ENCODE peak calls at places on chromosome 15, in four cellular contexts. One of them, this sample, is unnamed.

GRCh38 chr15:57440799-57441198 is 64.5 kb downstream of the CGNL1 start:
- DNase-seq in HL-60: no peak
- DNase-seq in GM12878: no peak
- DNase-seq in K562: no peak
- DNase-seq in this sample: no peak

GRCh38 chr15:26260517-26261133 is 397.5 kb upstream of the ATP10A start:
- DNase-seq in GM12878: no peak
- DNase-seq in K562: peak; percentile 41
- DNase-seq in HL-60: peak; percentile 5
- DNase-seq in this sample: peak; percentile 16

GRCh38 chr15:80072285-80072684 is 12.8 kb downstream of the ZFAND6 start:
- DNase-seq in K562: peak; percentile 76
- DNase-seq in GM12878: peak; percentile 83
- DNase-seq in HL-60: peak; percentile 69
- DNase-seq in this sample: no peak

GRCh38 chr15:49847937-49848823 is 227.3 kb downstream of the DTWD1 start:
- DNase-seq in K562: no peak
- DNase-seq in HL-60: no peak
- DNase-seq in GM12878: no peak
- DNase-seq in this sample: no peak

GRCh38 chr15:74781673-74782595 is at the start of gene CSK:
- DNase-seq in K562: peak; percentile 94
- DNase-seq in GM12878: no peak
- DNase-seq in HL-60: peak; percentile 58
- DNase-seq in this sample: peak; percentile 79

GRCh38 chr15:75335705-75336355 is at the start of gene COMMD4:
- DNase-seq in K562: peak; percentile 81
- DNase-seq in HL-60: peak; percentile 80
- DNase-seq in GM12878: no peak
- DNase-seq in this sample: peak; percentile 61

GRCh38 chr15:58393196-58393790 is 38.5 kb upstream of the LIPC start:
- DNase-seq in GM12878: no peak
- DNase-seq in HL-60: no peak
- DNase-seq in K562: no peak
- DNase-seq in this sample: no peak

GRCh38 chr15:39255760-39256159 is 325.1 kb upstream of the THBS1 start:
- DNase-seq in GM12878: no peak
- DNase-seq in HL-60: no peak
- DNase-seq in K562: no peak
- DNase-seq in this sample: no peak

GRCh38 chr15:96412919-96413231 is 82.4 kb downstream of the NR2F2 start:
- DNase-seq in K562: no peak
- DNase-seq in GM12878: no peak
- DNase-seq in HL-60: no peak
- DNase-seq in this sample: no peak

GRCh38 chr15:37823601-37824275 is 110.7 kb upstream of the TMCO5A start:
- DNase-seq in GM12878: no peak
- DNase-seq in K562: no peak
- DNase-seq in HL-60: no peak
- DNase-seq in this sample: no peak

GRCh38 chr15:66733976-66734375 is 31.9 kb downstream of the SMAD6 start:
- DNase-seq in HL-60: no peak
- DNase-seq in K562: no peak
- DNase-seq in GM12878: no peak
- DNase-seq in this sample: no peak

GRCh38 chr15:66737243-66738010 is 35.4 kb downstream of the SMAD6 start:
- DNase-seq in K562: no peak
- DNase-seq in HL-60: no peak
- DNase-seq in GM12878: no peak
- DNase-seq in this sample: no peak

GRCh38 chr15:66738116-66738515 is 36.1 kb downstream of the SMAD6 start:
- DNase-seq in HL-60: no peak
- DNase-seq in GM12878: no peak
- DNase-seq in K562: no peak
- DNase-seq in this sample: no peak

GRCh38 chr15:66735909-66736305 is 33.9 kb downstream of the SMAD6 start:
- DNase-seq in K562: no peak
- DNase-seq in HL-60: no peak
- DNase-seq in GM12878: no peak
- DNase-seq in this sample: no peak

DNA sequence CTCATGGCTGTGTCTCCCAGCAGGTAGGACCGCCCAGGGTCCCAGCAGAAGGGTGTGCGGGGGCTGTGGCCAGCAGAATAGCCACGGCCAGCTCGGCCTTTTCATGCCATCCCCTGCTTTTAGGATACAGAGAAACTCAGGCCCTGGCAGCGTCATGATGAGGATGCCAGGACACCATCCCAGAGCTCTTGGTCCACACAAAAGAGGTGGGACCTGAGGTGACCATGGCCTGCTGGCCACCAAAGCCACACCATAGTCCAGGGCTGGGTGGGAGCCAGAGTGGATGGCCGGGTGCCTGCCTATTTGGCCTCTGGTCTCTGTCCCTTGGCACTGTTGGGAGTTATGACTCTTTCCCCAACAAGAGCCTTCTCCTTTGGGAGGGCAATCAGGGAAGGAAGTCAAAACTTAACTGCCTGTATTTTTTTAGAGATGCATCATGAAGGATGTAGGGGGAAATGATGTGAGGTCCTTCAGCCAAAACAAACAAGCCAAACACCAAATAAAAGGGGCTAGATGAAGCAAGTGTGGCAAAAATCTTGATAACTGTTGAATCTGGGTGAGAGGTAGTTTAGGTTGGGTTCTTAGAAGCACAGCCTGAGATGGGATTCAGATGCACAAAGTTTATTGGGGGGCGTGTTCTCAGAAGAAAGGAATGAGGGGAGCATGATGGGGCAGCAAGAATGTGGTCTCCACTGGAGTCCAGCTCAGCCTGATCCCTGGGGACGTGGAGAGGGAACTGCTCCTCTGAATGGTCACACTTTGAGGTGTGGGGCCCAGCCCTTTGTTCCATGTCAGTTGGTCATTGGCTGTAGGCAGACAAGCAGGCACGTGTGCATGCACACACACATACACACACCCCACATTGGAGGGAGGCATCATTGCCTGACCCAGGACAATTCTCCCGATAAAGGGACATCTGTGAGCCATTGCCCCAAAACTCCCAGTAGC is 33.2 kb downstream of the SMAD6 start:
- DNase-seq in GM12878: no peak
- DNase-seq in K562: no peak
- DNase-seq in HL-60: no peak
- DNase-seq in this sample: no peak
- TF ChIP-seq SPI1 in GM12878: no peak
- TF ChIP-seq SPI1 in K562: no peak
- TF ChIP-seq SPI1 in HL-60: no peak
- TF ChIP-seq SPI1 in this sample: no peak

GRCh38 chr15:31497838-31498237 is 171.2 kb downstream of the KLF13 start:
- DNase-seq in GM12878: no peak
- DNase-seq in HL-60: no peak
- DNase-seq in K562: no peak
- DNase-seq in this sample: no peak

GRCh38 chr15:31498756-31499155 is 172.1 kb downstream of the KLF13 start:
- DNase-seq in K562: no peak
- DNase-seq in GM12878: no peak
- DNase-seq in HL-60: no peak
- DNase-seq in this sample: no peak

GRCh38 chr15:31495281-31495680 is 168.6 kb downstream of the KLF13 start:
- DNase-seq in K562: no peak
- DNase-seq in GM12878: no peak
- DNase-seq in HL-60: no peak
- DNase-seq in this sample: no peak

GRCh38 chr15:31498329-31498728 is 171.7 kb downstream of the KLF13 start:
- DNase-seq in GM12878: no peak
- DNase-seq in HL-60: no peak
- DNase-seq in K562: no peak
- DNase-seq in this sample: no peak

DNA sequence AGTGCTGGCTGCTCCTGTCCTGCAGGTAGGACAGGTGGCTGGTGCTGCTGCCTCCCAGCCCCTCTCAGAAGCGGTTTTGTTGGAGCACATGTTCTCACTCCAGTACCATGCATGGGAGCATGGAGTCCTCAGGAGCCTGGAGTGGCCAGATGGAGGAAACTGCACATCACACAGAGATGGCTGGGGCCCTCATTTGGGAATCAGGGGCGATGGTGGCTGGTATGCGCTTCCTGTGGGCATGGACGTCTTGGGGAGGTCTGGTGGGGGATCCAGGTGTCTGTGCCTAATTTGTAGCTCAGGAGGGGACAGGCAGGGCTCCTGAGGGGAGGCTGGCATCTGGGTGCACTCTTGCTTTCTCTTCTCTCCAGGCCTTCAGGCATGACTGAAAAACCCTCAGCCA is 168.2 kb downstream of the KLF13 start:
- DNase-seq in K562: no peak
- DNase-seq in GM12878: no peak
- DNase-seq in HL-60: no peak
- DNase-seq in this sample: no peak
- TF ChIP-seq SPI1 in K562: no peak
- TF ChIP-seq SPI1 in GM12878: no peak
- TF ChIP-seq SPI1 in HL-60: no peak
- TF ChIP-seq SPI1 in this sample: no peak

DNA sequence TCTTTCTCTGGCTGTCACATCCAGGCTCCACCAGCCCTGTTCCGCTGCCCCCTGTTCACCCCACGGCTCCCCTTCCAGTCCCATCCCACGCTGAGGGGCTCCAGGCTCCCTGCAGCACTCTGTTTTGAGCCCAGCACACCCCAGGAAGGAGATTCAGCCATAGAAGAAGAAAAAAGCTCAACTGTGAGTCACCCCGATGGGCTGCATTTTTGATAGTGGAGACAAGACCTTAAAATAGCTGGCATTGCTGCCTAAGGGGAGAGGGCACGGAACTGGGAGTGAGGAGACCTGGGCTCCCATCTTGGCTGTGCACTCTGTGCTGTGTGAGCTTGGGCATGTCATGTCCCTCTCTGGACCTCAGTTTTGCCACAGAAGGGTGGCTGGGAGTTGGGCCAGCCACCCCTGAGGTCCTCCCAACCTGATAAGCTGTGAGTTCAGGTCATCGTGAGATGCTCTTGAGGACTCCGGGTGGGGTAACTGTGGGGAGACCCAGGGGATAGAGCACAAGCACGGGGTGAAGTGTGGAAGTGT is 57.2 kb upstream of the SMAD6 start:
- DNase-seq in HL-60: no peak
- DNase-seq in GM12878: no peak
- DNase-seq in K562: no peak
- DNase-seq in this sample: no peak
- TF ChIP-seq SPI1 in HL-60: no peak
- TF ChIP-seq SPI1 in GM12878: no peak
- TF ChIP-seq SPI1 in K562: no peak
- TF ChIP-seq SPI1 in this sample: no peak

GRCh38 chr15:28943146-28943545 is 57.4 kb downstream of the APBA2 start:
- DNase-seq in K562: no peak
- DNase-seq in GM12878: no peak
- DNase-seq in HL-60: no peak
- DNase-seq in this sample: no peak

GRCh38 chr15:28942521-28943035 is 56.8 kb downstream of the APBA2 start:
- DNase-seq in GM12878: no peak
- DNase-seq in HL-60: no peak
- DNase-seq in K562: no peak
- DNase-seq in this sample: no peak

GRCh38 chr15:28944286-28944685 is 58.5 kb downstream of the APBA2 start:
- DNase-seq in K562: no peak
- DNase-seq in GM12878: no peak
- DNase-seq in HL-60: no peak
- DNase-seq in this sample: no peak

GRCh38 chr15:28944696-28945300 is 59.0 kb downstream of the APBA2 start:
- DNase-seq in GM12878: no peak
- DNase-seq in K562: no peak
- DNase-seq in HL-60: no peak
- DNase-seq in this sample: no peak

GRCh38 chr15:28943611-28944230 is 57.9 kb downstream of the APBA2 start:
- DNase-seq in K562: no peak
- DNase-seq in HL-60: no peak
- DNase-seq in GM12878: no peak
- DNase-seq in this sample: no peak
- TF ChIP-seq SPI1 in K562: no peak
- TF ChIP-seq SPI1 in HL-60: no peak
- TF ChIP-seq SPI1 in GM12878: no peak
- TF ChIP-seq SPI1 in this sample: no peak

GRCh38 chr15:90362936-90363212 is 10.8 kb downstream of the ZNF774 start:
- DNase-seq in HL-60: no peak
- DNase-seq in GM12878: no peak
- DNase-seq in K562: peak; percentile 25
- DNase-seq in this sample: no peak
- TF ChIP-seq SPI1 in HL-60: no peak
- TF ChIP-seq SPI1 in GM12878: no peak
- TF ChIP-seq SPI1 in K562: no peak
- TF ChIP-seq SPI1 in this sample: no peak

This sample was measured in GM12891.